ENCODE peak calls at places on chromosome 9, in five cellular contexts. One of them, this sample, is unnamed.

GRCh38 chr9:36286388-36286787 is 28.1 kb upstream of the GNE start:
- DNase-seq in hepatocyte: no peak
- DNase-seq in iPS DF 6.9: no peak
- DNase-seq in tibial artery: no peak
- DNase-seq in caudate nucleus: no peak
- DNase-seq in this sample: no peak

GRCh38 chr9:135348076-135348787 is 131.3 kb upstream of the PPP1R26 start:
- DNase-seq in hepatocyte: no peak
- DNase-seq in caudate nucleus: no peak
- DNase-seq in iPS DF 6.9: no peak
- DNase-seq in tibial artery: no peak
- DNase-seq in this sample: no peak

GRCh38 chr9:82168585-82168984 is 180.0 kb downstream of the SPATA31D1 start:
- DNase-seq in caudate nucleus: no peak
- DNase-seq in tibial artery: no peak
- DNase-seq in iPS DF 6.9: no peak
- DNase-seq in hepatocyte: peak; percentile 54
- DNase-seq in this sample: no peak

GRCh38 chr9:81303658-81304057 is 385.7 kb downstream of the TLE1 start:
- DNase-seq in hepatocyte: no peak
- DNase-seq in iPS DF 6.9: no peak
- DNase-seq in tibial artery: no peak
- DNase-seq in caudate nucleus: no peak
- DNase-seq in this sample: no peak

GRCh38 chr9:114218264-114219120 is 63.2 kb downstream of the COL27A1 start:
- DNase-seq in tibial artery: no peak
- DNase-seq in hepatocyte: no peak
- DNase-seq in iPS DF 6.9: no peak
- DNase-seq in caudate nucleus: no peak
- DNase-seq in this sample: no peak

GRCh38 chr9:76654575-76654974 is 109.7 kb upstream of the PCA3 start:
- DNase-seq in iPS DF 6.9: no peak
- DNase-seq in caudate nucleus: no peak
- DNase-seq in tibial artery: no peak
- DNase-seq in hepatocyte: no peak
- DNase-seq in this sample: no peak

GRCh38 chr9:130419521-130420035 is 25.2 kb upstream of the ASS1 start:
- DNase-seq in tibial artery: no peak
- DNase-seq in hepatocyte: no peak
- DNase-seq in caudate nucleus: no peak
- DNase-seq in iPS DF 6.9: no peak
- DNase-seq in this sample: no peak

GRCh38 chr9:98329281-98329680 is 73.8 kb upstream of the TBC1D2 start:
- DNase-seq in hepatocyte: no peak
- DNase-seq in tibial artery: no peak
- DNase-seq in caudate nucleus: no peak
- DNase-seq in iPS DF 6.9: no peak
- DNase-seq in this sample: no peak

GRCh38 chr9:34376596-34377401 is at the start of gene MYORG:
- DNase-seq in tibial artery: peak; percentile 93
- DNase-seq in iPS DF 6.9: peak; percentile 97
- DNase-seq in caudate nucleus: peak; percentile 97
- DNase-seq in hepatocyte: peak; percentile 97
- DNase-seq in this sample: peak; percentile 76

GRCh38 chr9:101417389-101417788 is 18.2 kb downstream of the ALDOB start:
- DNase-seq in caudate nucleus: no peak
- DNase-seq in hepatocyte: no peak
- DNase-seq in iPS DF 6.9: no peak
- DNase-seq in tibial artery: no peak
- DNase-seq in this sample: no peak

GRCh38 chr9:14522627-14523379 is 170.4 kb downstream of the ZDHHC21 start:
- DNase-seq in hepatocyte: no peak
- DNase-seq in iPS DF 6.9: no peak
- DNase-seq in caudate nucleus: no peak
- DNase-seq in tibial artery: no peak
- DNase-seq in this sample: no peak

GRCh38 chr9:69400470-69400869 is 75.5 kb downstream of the ENTREP1 start:
- DNase-seq in tibial artery: no peak
- DNase-seq in hepatocyte: no peak
- DNase-seq in iPS DF 6.9: no peak
- DNase-seq in caudate nucleus: no peak
- DNase-seq in this sample: no peak

GRCh38 chr9:121463026-121463827 is 36.4 kb downstream of the GGTA1 start:
- DNase-seq in hepatocyte: peak; percentile 39
- DNase-seq in caudate nucleus: no peak
- DNase-seq in iPS DF 6.9: no peak
- DNase-seq in tibial artery: peak; percentile 77
- DNase-seq in this sample: peak; percentile 39

GRCh38 chr9:115367780-115368179 is 249.8 kb upstream of the TNC start:
- DNase-seq in hepatocyte: no peak
- DNase-seq in caudate nucleus: no peak
- DNase-seq in iPS DF 6.9: no peak
- DNase-seq in tibial artery: no peak
- DNase-seq in this sample: no peak

GRCh38 chr9:107999890-108000289 is 510.3 kb upstream of the KLF4 start:
- DNase-seq in tibial artery: no peak
- DNase-seq in iPS DF 6.9: no peak
- DNase-seq in hepatocyte: no peak
- DNase-seq in caudate nucleus: no peak
- DNase-seq in this sample: no peak

GRCh38 chr9:114677418-114677817 is 4.6 kb downstream of the TEX48 start:
- DNase-seq in tibial artery: no peak
- DNase-seq in hepatocyte: peak; percentile 92
- DNase-seq in iPS DF 6.9: no peak
- DNase-seq in caudate nucleus: no peak
- DNase-seq in this sample: no peak

GRCh38 chr9:136342191-136343120 is 15.1 kb downstream of the GPSM1 start:
- DNase-seq in tibial artery: peak; percentile 85
- DNase-seq in hepatocyte: peak; percentile 91
- DNase-seq in caudate nucleus: peak; percentile 69
- DNase-seq in iPS DF 6.9: peak; percentile 41
- DNase-seq in this sample: peak; percentile 94

GRCh38 chr9:26677965-26678745 is 214.4 kb downstream of the CAAP1 start:
- DNase-seq in caudate nucleus: no peak
- DNase-seq in iPS DF 6.9: no peak
- DNase-seq in hepatocyte: no peak
- DNase-seq in tibial artery: no peak
- DNase-seq in this sample: no peak

GRCh38 chr9:20407013-20407412 is 215.3 kb downstream of the MLLT3 start:
- DNase-seq in iPS DF 6.9: no peak
- DNase-seq in tibial artery: no peak
- DNase-seq in hepatocyte: no peak
- DNase-seq in caudate nucleus: no peak
- DNase-seq in this sample: no peak

GRCh38 chr9:133251773-133252172 is 23.2 kb downstream of the ABO start:
- DNase-seq in tibial artery: no peak
- DNase-seq in iPS DF 6.9: no peak
- DNase-seq in hepatocyte: no peak
- DNase-seq in caudate nucleus: no peak
- DNase-seq in this sample: no peak
- H3K27ac ChIP-seq in tibial artery: no peak overlapping the region
- H3K27ac ChIP-seq in iPS DF 6.9: no peak overlapping the region
- H3K27ac ChIP-seq in hepatocyte: peak overlapping the region; percentile 69
- H3K27ac ChIP-seq in caudate nucleus: no peak overlapping the region
- H3K27ac ChIP-seq in this sample: no peak overlapping the region

GRCh38 chr9:78026416-78026815 is 5.2 kb downstream of the GNAQ start:
- DNase-seq in caudate nucleus: no peak
- DNase-seq in tibial artery: no peak
- DNase-seq in hepatocyte: no peak
- DNase-seq in iPS DF 6.9: no peak
- DNase-seq in this sample: no peak
- H3K27ac ChIP-seq in caudate nucleus: peak overlapping the region; percentile 38
- H3K27ac ChIP-seq in tibial artery: peak overlapping the region; percentile 29
- H3K27ac ChIP-seq in hepatocyte: no peak overlapping the region
- H3K27ac ChIP-seq in iPS DF 6.9: no peak overlapping the region
- H3K27ac ChIP-seq in this sample: no peak overlapping the region

GRCh38 chr9:83280259-83280658 is 217.3 kb upstream of the RASEF start:
- DNase-seq in caudate nucleus: no peak
- DNase-seq in iPS DF 6.9: no peak
- DNase-seq in hepatocyte: no peak
- DNase-seq in tibial artery: no peak
- DNase-seq in this sample: no peak
- H3K27ac ChIP-seq in caudate nucleus: no peak overlapping the region
- H3K27ac ChIP-seq in iPS DF 6.9: no peak overlapping the region
- H3K27ac ChIP-seq in hepatocyte: no peak overlapping the region
- H3K27ac ChIP-seq in tibial artery: no peak overlapping the region
- H3K27ac ChIP-seq in this sample: no peak overlapping the region

DNA sequence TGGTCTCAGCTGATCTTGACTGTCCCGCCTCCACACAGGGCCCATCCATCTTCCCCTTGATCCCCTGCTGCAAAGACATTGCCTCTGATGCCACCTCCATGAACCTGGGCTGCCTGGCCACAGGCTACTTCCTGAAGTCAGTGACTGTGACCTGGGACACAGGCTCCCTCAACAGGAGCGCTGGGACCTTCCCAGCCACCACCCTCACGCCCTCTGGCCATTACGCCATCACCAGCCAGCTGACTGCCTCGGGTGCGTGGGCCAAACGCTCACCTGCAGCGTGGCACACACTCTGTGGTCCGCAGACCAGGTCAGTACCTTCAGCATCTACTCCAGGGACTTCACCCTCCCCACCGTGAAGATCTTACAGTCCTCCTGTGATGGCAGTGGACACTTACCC is 71.9 kb downstream of the INSL6 start:
- DNase-seq in tibial artery: no peak
- DNase-seq in iPS DF 6.9: no peak
- DNase-seq in caudate nucleus: no peak
- DNase-seq in hepatocyte: no peak
- DNase-seq in this sample: no peak
- H3K27ac ChIP-seq in tibial artery: no peak overlapping the region
- H3K27ac ChIP-seq in iPS DF 6.9: no peak overlapping the region
- H3K27ac ChIP-seq in caudate nucleus: no peak overlapping the region
- H3K27ac ChIP-seq in hepatocyte: no peak overlapping the region
- H3K27ac ChIP-seq in this sample: no peak overlapping the region

GRCh38 chr9:105258225-105258737 is 13.8 kb downstream of the SLC44A1 start:
- DNase-seq in hepatocyte: no peak
- DNase-seq in tibial artery: no peak
- DNase-seq in caudate nucleus: no peak
- DNase-seq in iPS DF 6.9: no peak
- DNase-seq in this sample: no peak

GRCh38 chr9:105259731-105260612 is 15.5 kb downstream of the SLC44A1 start:
- DNase-seq in hepatocyte: no peak
- DNase-seq in caudate nucleus: no peak
- DNase-seq in tibial artery: no peak
- DNase-seq in iPS DF 6.9: no peak
- DNase-seq in this sample: no peak

GRCh38 chr9:105257767-105258166 is 13.3 kb downstream of the SLC44A1 start:
- DNase-seq in iPS DF 6.9: no peak
- DNase-seq in caudate nucleus: no peak
- DNase-seq in hepatocyte: no peak
- DNase-seq in tibial artery: no peak
- DNase-seq in this sample: no peak

GRCh38 chr9:105262497-105262896 is 18.0 kb downstream of the SLC44A1 start:
- DNase-seq in caudate nucleus: no peak
- DNase-seq in tibial artery: no peak
- DNase-seq in hepatocyte: no peak
- DNase-seq in iPS DF 6.9: no peak
- DNase-seq in this sample: no peak

GRCh38 chr9:105259274-105259673 is 14.8 kb downstream of the SLC44A1 start:
- DNase-seq in hepatocyte: no peak
- DNase-seq in iPS DF 6.9: no peak
- DNase-seq in caudate nucleus: no peak
- DNase-seq in tibial artery: no peak
- DNase-seq in this sample: no peak
- H3K27ac ChIP-seq in hepatocyte: peak overlapping the region; percentile 24
- H3K27ac ChIP-seq in iPS DF 6.9: no peak overlapping the region
- H3K27ac ChIP-seq in caudate nucleus: no peak overlapping the region
- H3K27ac ChIP-seq in tibial artery: peak overlapping the region; percentile 28
- H3K27ac ChIP-seq in this sample: no peak overlapping the region

GRCh38 chr9:94034511-94034910 is 49.8 kb upstream of the PTPDC1 start:
- DNase-seq in iPS DF 6.9: no peak
- DNase-seq in caudate nucleus: no peak
- DNase-seq in hepatocyte: no peak
- DNase-seq in tibial artery: no peak
- DNase-seq in this sample: no peak

GRCh38 chr9:94042516-94042915 is 41.7 kb upstream of the PTPDC1 start:
- DNase-seq in caudate nucleus: no peak
- DNase-seq in tibial artery: no peak
- DNase-seq in hepatocyte: no peak
- DNase-seq in iPS DF 6.9: no peak
- DNase-seq in this sample: no peak

DNA sequence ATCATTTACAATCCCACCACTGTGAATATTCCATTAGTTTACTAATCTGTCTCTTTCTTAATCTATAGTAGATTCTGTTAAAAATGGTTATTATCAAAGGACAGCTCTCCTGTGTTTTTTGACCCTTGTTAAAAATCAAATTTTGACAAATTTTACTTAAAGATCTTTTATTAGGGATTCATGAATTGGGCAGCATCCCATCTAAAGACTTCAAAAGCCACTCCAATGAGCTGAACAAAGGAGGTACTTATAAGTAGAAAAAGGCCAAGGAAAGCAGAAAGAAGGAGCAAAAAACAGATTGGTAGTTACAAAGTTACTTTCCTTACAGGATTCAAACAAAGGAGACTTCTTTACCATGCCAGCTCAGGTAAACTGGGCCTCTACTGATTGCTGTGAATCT is 44.5 kb upstream of the PTPDC1 start:
- DNase-seq in hepatocyte: no peak
- DNase-seq in iPS DF 6.9: no peak
- DNase-seq in caudate nucleus: no peak
- DNase-seq in tibial artery: no peak
- DNase-seq in this sample: no peak
- H3K27ac ChIP-seq in hepatocyte: no peak overlapping the region
- H3K27ac ChIP-seq in iPS DF 6.9: no peak overlapping the region
- H3K27ac ChIP-seq in caudate nucleus: no peak overlapping the region
- H3K27ac ChIP-seq in tibial artery: no peak overlapping the region
- H3K27ac ChIP-seq in this sample: no peak overlapping the region

DNA sequence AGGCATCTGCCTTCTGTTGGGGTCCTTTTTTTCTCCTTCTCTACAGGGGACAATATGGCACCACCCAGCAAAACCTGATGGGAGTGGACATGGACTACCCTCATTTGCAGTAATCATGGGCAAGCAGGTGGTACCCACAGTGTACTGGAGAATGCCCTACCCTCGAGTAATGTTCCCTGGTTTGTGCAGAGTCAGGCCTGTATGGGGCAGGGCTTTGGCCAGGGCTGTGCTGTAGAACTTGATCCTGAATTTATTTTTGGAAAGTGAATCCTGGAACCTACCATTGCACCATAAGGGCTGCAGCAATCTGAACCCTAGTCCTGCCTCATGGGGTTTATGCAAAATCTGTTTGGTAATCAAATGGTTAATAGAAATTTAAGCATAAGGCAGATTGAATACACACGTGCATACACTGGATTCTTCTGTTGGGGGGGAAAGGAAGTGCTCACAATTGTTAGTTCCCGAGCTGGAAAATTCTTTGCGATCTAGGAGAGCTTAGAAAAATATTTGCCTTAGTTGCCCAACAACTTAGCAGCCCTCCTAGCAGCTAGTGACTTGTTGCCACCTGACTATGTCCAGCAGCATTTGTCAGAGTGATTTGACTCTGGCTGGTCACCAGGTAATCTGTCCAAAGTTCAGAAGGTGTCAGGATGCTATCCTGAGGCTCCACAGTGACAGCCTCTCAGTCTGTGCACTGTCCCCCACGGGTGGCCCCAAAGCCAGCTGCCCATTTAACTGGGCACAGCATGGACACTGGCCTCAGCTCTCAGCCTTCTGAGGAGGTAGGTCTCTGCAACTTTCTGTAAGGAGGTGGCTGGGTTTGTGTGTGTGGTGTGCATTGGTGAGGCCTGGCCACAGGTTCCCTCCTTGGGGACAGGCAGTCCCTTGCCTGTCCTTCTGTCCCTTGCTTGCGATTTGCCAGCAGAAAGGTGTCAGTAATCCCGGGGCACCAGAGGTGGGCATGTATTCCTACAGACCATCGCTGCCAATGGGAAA is 8.3 kb downstream of the MVB12B start:
- DNase-seq in hepatocyte: peak; percentile 74
- DNase-seq in tibial artery: no peak
- DNase-seq in caudate nucleus: no peak
- DNase-seq in iPS DF 6.9: no peak
- DNase-seq in this sample: no peak
- H3K27ac ChIP-seq in hepatocyte: peak overlapping the region; percentile 83
- H3K27ac ChIP-seq in tibial artery: peak overlapping the region; percentile 39
- H3K27ac ChIP-seq in caudate nucleus: peak overlapping the region; percentile 92
- H3K27ac ChIP-seq in iPS DF 6.9: no peak overlapping the region
- H3K27ac ChIP-seq in this sample: no peak overlapping the region

This sample was measured in neuronal stem cell.